ENCODE peak calls at places on chromosomes 13 and 19, in eight cellular contexts. N is BJ; C is colonic mucosa; G is GM23248; A is uterus; S is CD8-positive, alpha-beta memory T cell; P is IMR-90; Q is neuronal stem cell. T is an unnamed sample.

GRCh38 chr13:54305377-54305776 is 1276.8 kb downstream of the OLFM4 start:
- DNase-seq in N (no peak), C (no peak), G (no peak), A (no peak), S (no peak), P (no peak), Q (no peak), T (no peak)

GRCh38 chr13:26881154-26881553 is 120.6 kb upstream of the GPR12 start:
- DNase-seq in N (no peak), C (no peak), G (peak), A (no peak), S (no peak), P (peak), Q (no peak), T (no peak)

GRCh38 chr19:46963093-46963734 is 56.4 kb upstream of the NPAS1 start:
- DNase-seq in N (peak), C (no peak), G (peak), A (no peak), S (no peak), P (peak), Q (no peak), T (peak)

GRCh38 chr13:94505730-94506129 is 26.2 kb upstream of the DCT start:
- DNase-seq in N (no peak), C (no peak), G (no peak), A (no peak), S (no peak), P (no peak), Q (no peak), T (no peak)

GRCh38 chr13:53201454-53202225 is 173.0 kb downstream of the OLFM4 start:
- DNase-seq in N (no peak), C (peak), G (peak), A (no peak), S (no peak), P (no peak), Q (peak), T (no peak)

GRCh38 chr13:97369269-97369893 is 64.6 kb upstream of the RAP2A start:
- DNase-seq in N (no peak), C (no peak), G (peak), A (no peak), S (no peak), P (no peak), Q (no peak), T (no peak)

GRCh38 chr13:69050696-69051095 is 1056.9 kb upstream of the ATXN8OS start:
- DNase-seq in N (no peak), C (no peak), G (no peak), A (no peak), S (no peak), P (no peak), Q (no peak), T (no peak)

GRCh38 chr13:76860706-76861105 is 25.5 kb downstream of the KCTD12 start:
- DNase-seq in N (no peak), C (no peak), G (no peak), A (no peak), S (no peak), P (no peak), Q (no peak), T (no peak)

GRCh38 chr13:108923386-108924061 is 294.1 kb downstream of the MYO16 start:
- DNase-seq in N (no peak), C (no peak), G (no peak), A (no peak), S (no peak), P (no peak), Q (no peak), T (no peak)

GRCh38 chr19:9958451-9958850 is 22.1 kb upstream of the OLFM2 start:
- DNase-seq in N (peak), C (no peak), G (peak), A (no peak), S (no peak), P (peak), Q (no peak), T (peak)

GRCh38 chr13:110394371-110394841 is 87.3 kb downstream of the COL4A2 start:
- DNase-seq in N (no peak), C (no peak), G (no peak), A (no peak), S (no peak), P (peak), Q (no peak), T (no peak)

GRCh38 chr19:48715681-48716171 is 3.8 kb downstream of the MAMSTR start:
- DNase-seq in N (peak), C (peak), G (peak), A (peak), S (no peak), P (no peak), Q (no peak), T (no peak)

GRCh38 chr13:24348797-24349515 is 39.6 kb downstream of the C1QTNF9 start:
- DNase-seq in N (no peak), C (peak), G (no peak), A (no peak), S (no peak), P (no peak), Q (no peak), T (no peak)

GRCh38 chr13:95745289-95745688 is 68.3 kb downstream of the DNAJC3 start:
- DNase-seq in N (no peak), C (no peak), G (no peak), A (no peak), S (no peak), P (no peak), Q (no peak), T (no peak)

GRCh38 chr13:75792526-75793187 is 156.5 kb downstream of the LMO7 start:
- DNase-seq in N (no peak), C (no peak), G (no peak), A (no peak), S (no peak), P (peak), Q (no peak), T (no peak)

GRCh38 chr19:41085748-41086415 is 2.4 kb upstream of the CYP2A13 start:
- DNase-seq in N (no peak), C (no peak), G (no peak), A (no peak), S (no peak), P (no peak), Q (no peak), T (no peak)

DNA sequence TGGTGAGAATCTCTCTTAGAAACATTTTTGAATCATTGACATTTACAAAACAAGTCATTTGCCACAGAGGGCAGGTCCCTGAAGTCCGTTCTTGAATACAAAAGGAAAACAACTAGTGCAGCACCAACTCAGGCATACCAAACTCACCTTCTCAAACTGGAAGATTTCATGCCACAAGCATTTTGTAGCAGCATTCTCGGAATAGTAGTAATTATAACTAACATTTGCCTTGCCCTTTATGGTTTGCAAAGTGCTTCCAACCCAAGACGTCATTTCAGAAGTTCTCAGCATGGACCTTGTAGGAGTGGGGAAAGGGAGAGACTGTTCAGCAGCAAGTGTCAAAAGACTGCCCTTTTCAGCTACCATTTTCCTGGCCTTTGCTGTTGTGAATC is 344.6 kb downstream of the RFC3 start:
- DNase-seq in N (peak), C (no peak), G (peak), A (no peak), S (no peak), P (peak), Q (no peak), T (no peak)
- H3K4me3 ChIP-seq in N (no peak), C (no peak), G (peak), A (peak), S (no peak), P (peak), Q (no peak), T (no peak)

DNA sequence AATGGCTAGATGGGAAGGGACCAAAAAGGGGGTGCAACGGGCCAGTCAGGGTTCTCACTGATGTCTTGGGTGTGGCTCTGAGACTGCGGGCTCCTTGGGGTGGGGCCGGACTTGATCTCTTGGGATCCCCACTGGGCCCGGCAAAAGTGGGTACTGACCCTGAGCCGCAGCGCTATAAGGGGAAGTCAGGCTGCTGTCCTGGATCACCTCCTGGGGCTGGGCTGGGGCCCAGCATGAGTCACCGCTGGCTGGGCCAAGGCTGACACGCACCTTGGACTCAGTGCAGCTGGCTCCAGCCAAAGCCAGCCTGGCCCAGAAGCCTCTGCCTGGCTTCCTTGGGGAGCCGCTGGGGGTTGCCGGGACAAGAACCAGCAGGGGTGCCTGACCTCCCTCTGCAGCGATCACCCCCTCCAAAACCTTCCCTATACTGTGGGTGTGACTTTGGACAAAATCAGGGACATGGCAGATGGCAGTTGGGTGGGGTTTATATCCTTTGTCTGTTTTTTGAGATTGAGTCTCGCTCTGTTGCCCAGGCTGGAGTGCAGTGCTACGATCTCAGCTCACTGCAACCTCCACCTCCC is 614 bp upstream of the IQCN start:
- DNase-seq in N (peak), C (peak), G (peak), A (peak), S (peak), P (peak), Q (no peak), T (peak)
- H3K4me3 ChIP-seq in N (no peak), C (no peak), G (peak), A (no peak), S (no peak), P (no peak), Q (peak), T (no peak)

DNA sequence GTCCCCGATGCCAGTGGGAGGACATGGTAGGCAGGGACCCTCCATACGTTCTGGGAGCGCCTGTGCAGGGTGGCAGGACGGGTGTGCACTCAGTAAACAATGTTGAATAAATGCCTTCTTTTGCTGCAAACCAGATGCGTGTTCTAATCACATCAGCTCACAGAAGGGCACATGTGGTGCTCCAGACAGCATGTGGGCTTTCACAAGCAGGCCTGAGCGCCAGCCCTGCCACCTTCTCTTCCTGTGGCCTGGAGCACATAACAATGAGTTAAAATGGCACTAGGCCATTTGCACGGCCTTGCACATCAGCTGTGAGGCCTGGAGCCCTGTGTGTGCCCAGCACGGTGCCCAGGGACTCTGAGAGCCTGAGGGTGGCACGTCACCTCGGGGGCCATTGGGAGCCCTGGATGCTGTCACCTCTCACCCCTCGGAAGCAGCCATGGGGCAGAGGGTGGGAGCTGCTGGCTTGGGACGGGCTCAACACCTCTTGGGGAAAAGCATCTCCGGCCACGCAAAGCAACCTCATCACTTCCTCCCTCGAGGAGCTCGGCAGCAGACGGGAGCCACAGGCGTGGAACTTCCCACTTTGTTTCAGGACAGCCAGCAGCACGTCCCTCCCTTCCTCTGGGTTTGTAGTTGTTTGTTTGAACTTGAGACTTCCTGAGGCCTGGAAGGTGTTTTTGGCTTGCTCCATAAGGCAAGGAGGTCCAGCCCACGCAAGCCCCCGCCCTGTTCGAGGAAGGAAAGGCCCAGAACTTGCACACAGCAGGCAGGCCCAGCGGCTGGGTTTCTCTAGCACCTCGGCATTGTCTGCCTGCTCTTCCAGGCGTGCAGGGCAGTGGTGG is 9.8 kb downstream of the MCF2L start:
- DNase-seq in N (no peak), C (no peak), G (no peak), A (no peak), S (no peak), P (no peak), Q (no peak), T (no peak)
- H3K4me3 ChIP-seq in N (no peak), C (no peak), G (no peak), A (no peak), S (no peak), P (no peak), Q (no peak), T (no peak)

DNA sequence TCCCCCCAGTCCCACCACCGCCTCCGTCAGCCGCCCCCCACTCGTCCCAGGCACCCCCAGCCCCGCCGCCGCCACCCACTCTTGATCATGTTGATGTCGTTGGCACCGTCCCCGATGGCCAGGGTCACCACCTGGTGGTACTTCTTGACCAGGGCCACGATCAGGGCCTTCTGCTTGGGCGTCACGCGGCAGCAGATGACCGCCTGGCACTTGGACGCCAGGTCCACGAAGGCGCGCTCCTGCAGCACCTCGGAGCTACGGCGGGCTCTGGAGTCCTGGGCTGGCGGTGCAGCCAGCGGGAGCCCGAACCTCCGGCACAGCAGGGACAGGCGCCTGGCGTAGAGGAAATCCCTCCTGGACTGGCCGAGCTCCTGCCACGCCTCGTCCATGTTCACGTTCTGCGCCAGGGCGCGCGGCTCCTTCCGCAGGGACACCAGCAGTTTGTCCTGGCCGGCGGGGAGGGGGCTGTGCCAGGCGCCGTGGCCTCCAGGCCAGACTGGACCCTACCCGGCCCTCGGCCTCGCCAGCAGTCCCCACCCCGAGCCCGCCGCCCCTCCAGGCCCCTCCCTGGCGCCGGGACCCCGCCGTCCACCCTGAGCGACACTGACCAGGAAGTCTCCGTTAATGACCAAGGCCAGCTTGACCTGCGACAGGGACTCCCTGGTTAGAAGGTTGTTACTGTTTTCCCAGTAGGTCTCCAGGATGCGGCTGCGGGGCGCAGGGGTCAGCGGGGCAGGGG is 22.6 kb downstream of the ATP8B3 start:
- DNase-seq in N (no peak), C (no peak), G (peak), A (no peak), S (no peak), P (no peak), Q (no peak), T (no peak)
- H3K4me3 ChIP-seq in N (no peak), C (no peak), G (no peak), A (no peak), S (no peak), P (no peak), Q (no peak), T (no peak)

DNA sequence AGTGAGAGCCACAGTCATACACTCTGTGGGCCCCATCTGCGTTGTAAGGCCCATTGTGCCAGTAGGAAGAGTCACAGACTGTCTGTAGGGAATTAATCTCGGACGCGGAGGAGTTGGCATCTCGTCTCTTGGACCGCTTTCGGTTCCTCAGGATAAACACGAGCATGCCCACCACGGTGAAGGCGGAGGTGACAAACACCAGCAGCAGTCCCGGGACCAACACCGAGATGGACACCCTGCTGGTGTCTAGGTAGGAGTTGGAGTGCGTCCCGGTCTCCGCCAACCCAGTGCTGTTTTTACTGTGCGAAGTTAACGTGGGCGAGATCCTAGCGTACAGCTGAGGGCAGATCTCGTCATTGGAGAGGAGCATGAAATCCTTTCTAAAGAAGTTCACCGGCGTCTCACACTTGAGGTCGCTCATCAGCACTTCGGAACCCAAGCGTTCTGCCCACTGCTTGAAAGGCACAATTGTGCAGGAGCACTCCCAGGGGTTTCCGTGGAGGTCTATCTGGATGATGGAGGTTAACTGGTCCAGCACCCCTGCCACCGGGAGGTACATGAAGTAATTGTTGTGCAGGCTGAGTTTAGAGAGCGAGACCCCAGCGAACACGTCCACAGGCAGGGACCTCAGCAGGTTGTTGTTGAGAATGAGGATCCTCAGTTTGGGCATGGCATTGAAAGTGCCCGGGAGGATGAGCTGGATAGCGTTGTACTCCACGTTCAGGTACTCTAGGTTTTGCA is 2.7 kb downstream of the SLITRK1 start:
- DNase-seq in N (no peak), C (no peak), G (peak), A (no peak), S (no peak), P (no peak), Q (no peak), T (no peak)
- H3K4me3 ChIP-seq in N (peak), C (no peak), G (peak), A (no peak), S (no peak), P (peak), Q (peak), T (peak)

GRCh38 chr13:29435125-29435911 is 160.2 kb downstream of the SLC7A1 start:
- DNase-seq in N (peak), C (no peak), G (peak), A (peak), S (no peak), P (peak), Q (no peak), T (peak)
- H3K4me3 ChIP-seq in N (no peak), C (no peak), G (peak), A (no peak), S (no peak), P (no peak), Q (no peak), T (no peak)

GRCh38 chr19:49801966-49802661 is 11.0 kb downstream of the FUZ start:
- DNase-seq in N (peak), C (peak), G (peak), A (peak), S (no peak), P (peak), Q (peak), T (peak)
- H3K4me3 ChIP-seq in N (peak), C (peak), G (peak), A (peak), S (no peak), P (peak), Q (peak), T (peak)

GRCh38 chr19:31348416-31349159 is 648 bp downstream of the TSHZ3 start:
- DNase-seq in N (no peak), C (no peak), G (peak), A (peak), S (peak), P (no peak), Q (no peak), T (no peak)

GRCh38 chr19:31347828-31348314 is 1.4 kb downstream of the TSHZ3 start:
- DNase-seq in N (no peak), C (no peak), G (peak), A (peak), S (no peak), P (peak), Q (no peak), T (no peak)

GRCh38 chr19:31346184-31346583 is 3.1 kb downstream of the TSHZ3 start:
- DNase-seq in N (no peak), C (no peak), G (no peak), A (no peak), S (no peak), P (no peak), Q (no peak), T (no peak)

GRCh38 chr19:31346660-31347059 is 2.6 kb downstream of the TSHZ3 start:
- DNase-seq in N (no peak), C (no peak), G (no peak), A (no peak), S (no peak), P (no peak), Q (no peak), T (no peak)

GRCh38 chr19:31347356-31347755 is 1.9 kb downstream of the TSHZ3 start:
- DNase-seq in N (no peak), C (no peak), G (peak), A (no peak), S (no peak), P (peak), Q (no peak), T (no peak)
- H3K4me3 ChIP-seq in N (peak), C (no peak), G (peak), A (peak), S (no peak), P (peak), Q (no peak), T (peak)

DNA sequence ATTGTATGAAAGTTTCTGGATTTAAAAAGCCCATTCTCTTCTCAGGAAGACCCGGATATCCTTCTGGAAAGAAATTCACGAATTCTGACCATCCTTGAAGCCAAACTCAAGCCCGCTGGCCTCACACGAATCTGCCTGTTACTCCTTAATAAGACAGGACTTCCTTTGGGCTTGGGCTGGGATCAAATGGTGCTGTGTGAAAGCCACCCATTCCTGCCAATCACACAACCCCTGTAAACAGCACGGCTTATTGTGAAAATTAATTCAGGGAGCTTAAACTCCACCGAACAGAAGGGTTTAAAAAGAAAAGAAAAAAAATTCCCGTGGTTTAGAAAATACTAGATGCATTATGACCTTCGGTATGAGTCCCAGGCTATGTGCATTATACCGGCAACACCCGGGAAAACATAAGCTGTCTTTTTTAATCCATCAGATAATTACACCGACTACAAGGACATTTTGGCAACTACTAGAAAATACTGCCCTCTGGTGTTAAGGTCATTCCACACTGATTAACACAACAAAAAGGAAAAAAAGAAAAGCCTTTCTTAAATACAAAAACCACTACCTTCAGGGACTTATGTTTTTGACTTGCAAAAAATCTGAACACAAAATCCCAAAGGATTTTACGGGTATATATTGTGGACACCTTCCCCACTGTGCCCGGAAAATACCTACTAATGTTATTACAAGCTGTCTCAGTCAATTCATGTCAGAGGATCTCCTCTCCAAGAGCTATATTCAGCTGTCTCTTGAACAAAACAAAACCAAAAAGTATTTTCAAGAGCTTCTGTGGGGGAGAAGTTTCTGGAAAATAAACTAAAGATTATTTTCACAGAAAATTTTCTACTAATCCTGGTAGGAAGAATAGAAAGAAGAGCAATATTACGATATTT is 76.0 kb upstream of the LSM14A start:
- DNase-seq in N (no peak), C (no peak), G (peak), A (no peak), S (peak), P (peak), Q (peak), T (peak)
- H3K4me3 ChIP-seq in N (no peak), C (no peak), G (no peak), A (no peak), S (no peak), P (no peak), Q (no peak), T (no peak)

GRCh38 chr19:13014921-13015280 is 19.6 kb downstream of the NFIX start:
- DNase-seq in N (no peak), C (no peak), G (peak), A (no peak), S (no peak), P (no peak), Q (no peak), T (no peak)
- H3K4me3 ChIP-seq in N (no peak), C (no peak), G (peak), A (peak), S (no peak), P (no peak), Q (no peak), T (no peak)